ENCODE peak calls at places on chromosomes 3 and 15, in four cellular contexts. E is stimulated activated naive CD8-positive, alpha-beta T cell treated with anti-CD3 and anti-CD28 coated beads, Interleukin-15, amount 100 ng/mL, for 72 hours; B is CD4-positive, alpha-beta memory T cell; G is lower lobe of right lung. Z is an unnamed sample.

GRCh38 chr3:172749201-172749965 is 1.1 kb upstream of the ECT2 start:
- DNase-seq in E (no peak), G (no peak), B (no peak), Z (no peak)

GRCh38 chr3:173800154-173800553 is 402.6 kb downstream of the NLGN1 start:
- DNase-seq in E (no peak), G (no peak), B (no peak), Z (no peak)

GRCh38 chr15:37014137-37014536 is 86.2 kb downstream of the MEIS2 start:
- DNase-seq in E (no peak), G (no peak), B (no peak), Z (no peak)

GRCh38 chr3:128950223-128950938 is 43.5 kb downstream of the CFAP92 start:
- DNase-seq in B (no peak), G (no peak), E (peak; percentile 10), Z (no peak)

GRCh38 chr15:94175420-94175819 is 55.9 kb upstream of the MCTP2 start:
- DNase-seq in G (no peak), B (no peak), E (no peak), Z (no peak)

GRCh38 chr3:153291052-153291689 is 129.1 kb downstream of the RAP2B start:
- DNase-seq in B (peak; percentile 21), E (no peak), G (no peak), Z (peak; percentile 15)

GRCh38 chr3:22713936-22714335 is 489.2 kb upstream of the UBE2E2 start:
- DNase-seq in B (no peak), E (no peak), G (no peak), Z (no peak)

GRCh38 chr3:67998222-67998760 is 343.9 kb upstream of the SUCLG2 start:
- DNase-seq in E (no peak), B (no peak), G (no peak), Z (no peak)

GRCh38 chr3:111069974-111070751 is 1.5 kb upstream of the NECTIN3 start:
- DNase-seq in B (no peak), E (peak; percentile 5), G (no peak), Z (peak; percentile 1)

GRCh38 chr3:138727371-138727770 is 107.4 kb downstream of the PIK3CB start:
- DNase-seq in E (no peak), B (no peak), G (no peak), Z (no peak)

GRCh38 chr3:175885196-175885766 is 1026.1 kb downstream of the NAALADL2 start:
- DNase-seq in G (no peak), E (no peak), B (no peak), Z (no peak)

Z was measured in central memory CD4-positive, alpha-beta T cell.